ENCODE peak calls at places on chromosomes 4 and X, in six cellular contexts. Z is HT1080, U is activated T-cell treated with anti-CD3 and anti-CD28 coated beads for 1 hour, D is GM06990, J is right lobe of liver, E is iris pigment epithelial cell. L is an unnamed sample.

GRCh38 chrX:42241421-42241820 is 318.1 kb upstream of the CASK start:
- DNase-seq in Z (peak), U (no peak), D (no peak), J (no peak), E (no peak), L (no peak)

GRCh38 chrX:17474892-17475291 is 99.9 kb downstream of the NHS start:
- DNase-seq in Z (peak), U (no peak), D (no peak), J (no peak), E (no peak), L (peak)

GRCh38 chr4:88178633-88179231 is 20.3 kb upstream of the ABCG2 start:
- DNase-seq in Z (no peak), U (no peak), D (no peak), J (no peak), E (no peak), L (no peak)

GRCh38 chrX:46865281-46865680 is 28.4 kb downstream of the RP2 start:
- DNase-seq in Z (peak), U (no peak), D (no peak), J (no peak), E (peak), L (peak)

GRCh38 chrX:150018931-150019331 is 80.6 kb upstream of the EOLA2 start:
- DNase-seq in Z (no peak), U (no peak), D (no peak), J (no peak), E (peak), L (peak)

GRCh38 chr4:94621491-94622080 is 136.2 kb upstream of the BMPR1B start:
- DNase-seq in Z (peak), U (no peak), D (peak), J (no peak), E (peak), L (peak)

GRCh38 chrX:129876734-129877395 is 29.1 kb upstream of the UTP14A start:
- DNase-seq in Z (peak), U (no peak), D (no peak), J (no peak), E (peak), L (peak)

GRCh38 chr4:10529256-10529890 is 72.1 kb upstream of the ZNF518B start:
- DNase-seq in Z (peak), U (no peak), D (no peak), J (no peak), E (peak), L (no peak)

GRCh38 chr4:1296324-1297022 is 6.8 kb downstream of the MAEA start:
- DNase-seq in Z (no peak), U (no peak), D (no peak), J (peak), E (no peak), L (no peak)

GRCh38 chr4:176433983-176434382 is 114.2 kb downstream of the SPCS3 start:
- DNase-seq in Z (peak), U (no peak), D (no peak), J (no peak), E (no peak), L (no peak)

GRCh38 chr4:15438939-15439524 is 11.2 kb downstream of the C1QTNF7 start:
- DNase-seq in Z (peak), U (no peak), D (no peak), J (no peak), E (peak), L (peak)

GRCh38 chrX:69961365-69962072 is 88.2 kb downstream of the AWAT2 start:
- DNase-seq in Z (peak), U (no peak), D (no peak), J (no peak), E (peak), L (no peak)

GRCh38 chr4:184792334-184792733 is 33.4 kb downstream of the ACSL1 start:
- DNase-seq in Z (peak), U (no peak), D (no peak), J (no peak), E (peak), L (no peak)

GRCh38 chr4:168587326-168588125 is 90.7 kb downstream of the PALLD start:
- DNase-seq in Z (peak), U (no peak), D (no peak), J (no peak), E (peak), L (peak)

GRCh38 chrX:41209853-41210252 is 124.1 kb upstream of the DDX3X start:
- DNase-seq in Z (no peak), U (no peak), D (no peak), J (no peak), E (no peak), L (no peak)

GRCh38 chr4:132015321-132015720 is 1133.8 kb upstream of the PCDH10 start:
- DNase-seq in Z (no peak), U (no peak), D (no peak), J (no peak), E (no peak), L (no peak)

GRCh38 chr4:137694138-137694537 is 161.8 kb upstream of the PCDH18 start:
- DNase-seq in Z (no peak), U (no peak), D (no peak), J (no peak), E (no peak), L (peak)

GRCh38 chr4:78417603-78418002 is 134.0 kb upstream of the ANXA3 start:
- DNase-seq in Z (no peak), U (no peak), D (no peak), J (no peak), E (no peak), L (no peak)

GRCh38 chrX:115565888-115566287 is 4.9 kb downstream of the PLS3 start:
- DNase-seq in Z (no peak), U (no peak), D (no peak), J (no peak), E (no peak), L (no peak)

GRCh38 chr4:156778606-156779005 is 193.0 kb downstream of the PDGFC start:
- DNase-seq in Z (no peak), U (no peak), D (no peak), J (no peak), E (peak), L (no peak)

GRCh38 chr4:6887591-6888371 is 21.8 kb upstream of the TBC1D14 start:
- DNase-seq in Z (no peak), U (no peak), D (no peak), J (no peak), E (no peak), L (peak)

GRCh38 chr4:4673070-4673469 is 131.2 kb upstream of the STX18 start:
- DNase-seq in Z (peak), U (no peak), D (no peak), J (no peak), E (no peak), L (no peak)

GRCh38 chrX:154717824-154718223 is 33.1 kb downstream of the GAB3 start:
- DNase-seq in Z (peak), U (no peak), D (no peak), J (no peak), E (peak), L (peak)

GRCh38 chr4:150123982-150124670 is 45.9 kb downstream of the DCLK2 start:
- DNase-seq in Z (no peak), U (no peak), D (no peak), J (no peak), E (no peak), L (no peak)

GRCh38 chr4:6848717-6849305 is 60.8 kb upstream of the TBC1D14 start:
- DNase-seq in Z (no peak), U (no peak), D (no peak), J (no peak), E (peak), L (no peak)

GRCh38 chr4:99059550-99059949 is 29.0 kb downstream of the ADH5 start:
- DNase-seq in Z (no peak), U (no peak), D (no peak), J (no peak), E (no peak), L (no peak)

GRCh38 chrX:8305336-8305735 is 134.3 kb upstream of the VCX2 start:
- DNase-seq in Z (no peak), U (no peak), D (no peak), J (no peak), E (no peak), L (no peak)

GRCh38 chrX:24426340-24426913 is 38.7 kb upstream of the PDK3 start:
- DNase-seq in Z (peak), U (no peak), D (no peak), J (no peak), E (peak), L (peak)

GRCh38 chr4:143287571-143287923 is 49.1 kb upstream of the GAB1 start:
- DNase-seq in Z (no peak), U (no peak), D (no peak), J (no peak), E (no peak), L (no peak)

GRCh38 chrX:71996826-71997225 is 86.2 kb downstream of the NHSL2 start:
- DNase-seq in Z (no peak), U (no peak), D (no peak), J (no peak), E (no peak), L (peak)

GRCh38 chr4:121041307-121042090 is 30.8 kb downstream of the NDNF start:
- DNase-seq in Z (peak), U (no peak), D (peak), J (no peak), E (no peak), L (no peak)

GRCh38 chr4:168248311-168248710 is 70.2 kb downstream of the DDX60 start:
- DNase-seq in Z (no peak), U (no peak), D (no peak), J (no peak), E (no peak), L (no peak)

GRCh38 chr4:38237139-38237538 is 276.9 kb downstream of the PTTG2 start:
- DNase-seq in Z (peak), U (no peak), D (no peak), J (no peak), E (peak), L (peak)

GRCh38 chr4:146340798-146341197 is 126.5 kb downstream of the REELD1 start:
- DNase-seq in Z (no peak), U (no peak), D (no peak), J (no peak), E (peak), L (no peak)

GRCh38 chr4:6538586-6538985 is 36.4 kb upstream of the MAN2B2 start:
- DNase-seq in Z (no peak), U (no peak), D (no peak), J (no peak), E (no peak), L (no peak)

GRCh38 chrX:8971116-8971515 is 62.8 kb downstream of the FAM9B start:
- DNase-seq in Z (peak), U (no peak), D (peak), J (no peak), E (peak), L (peak)

GRCh38 chr4:138669479-138670165 is 346.0 kb upstream of the NOCT start:
- DNase-seq in Z (peak), U (no peak), D (no peak), J (no peak), E (peak), L (peak)

GRCh38 chr4:56757270-56757746 is 64.2 kb downstream of the SPINK2 start:
- DNase-seq in Z (peak), U (no peak), D (no peak), J (no peak), E (peak), L (peak)

GRCh38 chrX:49155243-49155899 is 7.2 kb upstream of the MAGIX start:
- DNase-seq in Z (peak), U (no peak), D (no peak), J (no peak), E (peak), L (peak)